ENCODE peak calls at places on chromosomes 7 and 10, in nine cellular contexts. V is body of pancreas; G is MCF 10A; U is stimulated activated CD4-positive, alpha-beta T cell treated with anti-CD3 and anti-CD28 coated beads, Interleukin-1b, Interleukin-23, amount 100 ng/mL, for 1 hour; Q is NCI-H2029 treated with DMSO at 0.1 percent for 48 hours; D is Caki2; Z is naive B cell; O is T-helper 2 cell; C is stimulated activated CD8-positive, alpha-beta memory T cell treated with anti-CD3 and anti-CD28 coated beads, Interleukin-4, amount 100 ng/mL, for 1 hour. S is an unnamed sample.

GRCh38 chr10:28331821-28332220 is 29.0 kb upstream of the MPP7 start:
- DNase-seq in V (no peak), G (peak; percentile 35), U (no peak), Q (no peak), D (peak; percentile 16), Z (no peak), O (peak; percentile 13), C (no peak), S (no peak)

GRCh38 chr10:59833810-59834209 is 72.5 kb downstream of the CCDC6 start:
- DNase-seq in V (no peak), G (no peak), U (no peak), Q (no peak), D (no peak), Z (peak; percentile 11), O (no peak), C (no peak), S (no peak)

GRCh38 chr7:44977304-44977858 is 1.4 kb downstream of the MYO1G start:
- DNase-seq in V (no peak), G (no peak), U (peak; percentile 41), Q (no peak), D (no peak), Z (peak; percentile 56), O (peak; percentile 67), C (no peak), S (peak; percentile 66)

GRCh38 chr7:136079478-136079892 is 102.3 kb upstream of the MTPN start:
- DNase-seq in V (no peak), G (no peak), U (no peak), Q (no peak), D (no peak), Z (no peak), O (no peak), C (no peak), S (no peak)

GRCh38 chr7:151251926-151252835 is 3.7 kb upstream of the SMARCD3 start:
- DNase-seq in V (peak; percentile 78), G (no peak), U (no peak), Q (no peak), D (peak; percentile 63), Z (no peak), O (no peak), C (no peak), S (no peak)

GRCh38 chr7:5657901-5658300 is 123.6 kb downstream of the RNF216 start:
- DNase-seq in V (no peak), G (peak; percentile 73), U (no peak), Q (no peak), D (no peak), Z (no peak), O (no peak), C (no peak), S (no peak)

GRCh38 chr7:150875791-150876190 is 23.5 kb downstream of the AOC1 start:
- DNase-seq in V (no peak), G (peak; percentile 14), U (no peak), Q (no peak), D (no peak), Z (no peak), O (no peak), C (no peak), S (no peak)

GRCh38 chr7:120941064-120941463 is 9.5 kb upstream of the ING3 start:
- DNase-seq in V (no peak), G (peak; percentile 16), U (no peak), Q (no peak), D (peak; percentile 26), Z (no peak), O (no peak), C (no peak), S (no peak)

GRCh38 chr7:29442146-29442545 is 121.5 kb upstream of the PRR15 start:
- DNase-seq in V (peak; percentile 14), G (peak; percentile 82), U (no peak), Q (peak; percentile 75), D (no peak), Z (no peak), O (no peak), C (no peak), S (no peak)

GRCh38 chr7:11540271-11540761 is 291.7 kb downstream of the THSD7A start:
- DNase-seq in V (no peak), G (peak; percentile 49), U (no peak), Q (no peak), D (no peak), Z (no peak), O (no peak), C (no peak), S (no peak)

GRCh38 chr7:96495751-96496216 is 173.9 kb upstream of the SLC25A13 start:
- DNase-seq in V (no peak), G (peak; percentile 29), U (no peak), Q (peak; percentile 97), D (no peak), Z (no peak), O (no peak), C (no peak), S (no peak)

GRCh38 chr10:114714281-114714741 is 56.2 kb upstream of the ABLIM1 start:
- DNase-seq in V (no peak), G (peak; percentile 97), U (no peak), Q (peak; percentile 64), D (peak; percentile 61), Z (no peak), O (no peak), C (no peak), S (no peak)

GRCh38 chr7:25056368-25056767 is 68.7 kb downstream of the CYCS start:
- DNase-seq in V (no peak), G (no peak), U (no peak), Q (no peak), D (no peak), Z (no peak), O (no peak), C (no peak), S (no peak)

GRCh38 chr7:311131-311680 is 21.2 kb downstream of the FOXL3 start:
- DNase-seq in V (no peak), G (no peak), U (no peak), Q (no peak), D (no peak), Z (no peak), O (no peak), C (no peak), S (no peak)

GRCh38 chr7:18337023-18337422 is 158.5 kb upstream of the HDAC9 start:
- DNase-seq in V (no peak), G (no peak), U (no peak), Q (no peak), D (no peak), Z (peak; percentile 54), O (no peak), C (no peak), S (no peak)

GRCh38 chr10:87505366-87506113 is 847 bp downstream of the MINPP1 start:
- DNase-seq in V (peak; percentile 72), G (peak; percentile 62), U (no peak), Q (no peak), D (peak; percentile 49), Z (peak; percentile 30), O (no peak), C (peak; percentile 2), S (no peak)

GRCh38 chr7:4882169-4882741 is 1.3 kb downstream of the RADIL start:
- DNase-seq in V (peak; percentile 61), G (no peak), U (no peak), Q (no peak), D (no peak), Z (no peak), O (no peak), C (no peak), S (no peak)

GRCh38 chr7:82699773-82700186 is 256.2 kb upstream of the CACNA2D1 start:
- DNase-seq in V (no peak), G (peak; percentile 44), U (no peak), Q (peak; percentile 69), D (peak; percentile 85), Z (no peak), O (no peak), C (no peak), S (no peak)

GRCh38 chr10:84783386-84783785 is 455.0 kb downstream of the CCSER2 start:
- DNase-seq in V (peak; percentile 45), G (peak; percentile 68), U (no peak), Q (peak; percentile 36), D (peak; percentile 16), Z (no peak), O (no peak), C (no peak), S (no peak)

GRCh38 chr7:106064836-106065559 is 47.1 kb downstream of the SYPL1 start:
- DNase-seq in V (peak; percentile 79), G (peak; percentile 99), U (no peak), Q (peak; percentile 56), D (peak; percentile 84), Z (no peak), O (no peak), C (no peak), S (no peak)

GRCh38 chr10:9311702-9312499 is 1257.4 kb downstream of the GATA3 start:
- DNase-seq in V (no peak), G (no peak), U (no peak), Q (no peak), D (no peak), Z (no peak), O (no peak), C (no peak), S (no peak)

GRCh38 chr10:103507235-103508191 is 14.0 kb downstream of the NEURL1 start:
- DNase-seq in V (peak; percentile 62), G (no peak), U (no peak), Q (no peak), D (no peak), Z (no peak), O (no peak), C (no peak), S (no peak)

GRCh38 chr7:68321076-68321639 is 1277.1 kb upstream of the AUTS2 start:
- DNase-seq in V (peak; percentile 59), G (peak; percentile 31), U (no peak), Q (peak; percentile 86), D (peak; percentile 93), Z (no peak), O (no peak), C (no peak), S (no peak)

GRCh38 chr10:132671171-132672154 is 114.5 kb downstream of the NKX6-2 start:
- DNase-seq in V (no peak), G (no peak), U (no peak), Q (no peak), D (no peak), Z (no peak), O (no peak), C (no peak), S (no peak)

GRCh38 chr7:24290004-24290641 is 6.1 kb downstream of the NPY start:
- DNase-seq in V (peak; percentile 18), G (peak; percentile 74), U (no peak), Q (no peak), D (peak; percentile 59), Z (peak; percentile 33), O (peak; percentile 2), C (no peak), S (no peak)